ENCODE peak calls at places on chromosomes 13 and 19, in ten cellular contexts. Q is NCI-H2029 treated with DMSO at 0.1 percent for 48 hours; S is putamen; M is CD8-positive, alpha-beta memory T cell; F is ELR; L is A172; C is activated naive CD4-positive, alpha-beta T cell; X is B cell; N is stimulated activated CD8-positive, alpha-beta memory T cell treated with anti-CD3 and anti-CD28 coated beads, Interleukin-4, amount 100 ng/mL, for 1 hour; J is HCEC 1CT. A is an unnamed sample.

GRCh38 chr13:42405665-42406390 is 133.9 kb downstream of the AKAP11 start:
- DNase-seq in Q (no peak), S (no peak), M (peak; percentile 63), F (peak; percentile 76), L (peak; percentile 35), C (no peak), X (no peak), N (no peak), J (no peak), A (peak; percentile 54)

GRCh38 chr19:55649579-55650557 is 1.9 kb downstream of the CCDC106 start:
- DNase-seq in Q (no peak), S (no peak), M (no peak), F (no peak), L (no peak), C (no peak), X (peak; percentile 11), N (no peak), J (no peak), A (no peak)

GRCh38 chr13:48892311-48892710 is 83.4 kb upstream of the FNDC3A start:
- DNase-seq in Q (no peak), S (peak; percentile 11), M (no peak), F (peak; percentile 97), L (peak; percentile 77), C (no peak), X (no peak), N (no peak), J (peak; percentile 98), A (peak; percentile 17)

GRCh38 chr13:86020350-86021002 is 221.3 kb upstream of the SLITRK6 start:
- DNase-seq in Q (no peak), S (no peak), M (no peak), F (peak; percentile 73), L (peak; percentile 15), C (no peak), X (no peak), N (no peak), J (peak; percentile 70), A (no peak)

GRCh38 chr19:46659151-46660007 is 1.6 kb downstream of the DACT3 start:
- DNase-seq in Q (no peak), S (no peak), M (no peak), F (peak; percentile 36), L (no peak), C (no peak), X (peak; percentile 47), N (no peak), J (peak; percentile 16), A (peak; percentile 37)

GRCh38 chr19:43934985-43935708 is at the start of gene ZNF45:
- DNase-seq in Q (peak; percentile 65), S (peak; percentile 94), M (peak; percentile 89), F (peak; percentile 93), L (peak; percentile 82), C (peak; percentile 76), X (peak; percentile 84), N (peak; percentile 72), J (peak; percentile 89), A (peak; percentile 88)

GRCh38 chr19:56253737-56254136 is 18.8 kb upstream of the EDDM13 start:
- DNase-seq in Q (peak; percentile 14), S (peak; percentile 36), M (no peak), F (peak; percentile 72), L (peak; percentile 76), C (no peak), X (peak; percentile 28), N (no peak), J (peak; percentile 31), A (peak; percentile 64)

GRCh38 chr19:974564-975257 is 9.4 kb upstream of the WDR18 start:
- DNase-seq in Q (no peak), S (no peak), M (peak; percentile 32), F (no peak), L (no peak), C (no peak), X (no peak), N (no peak), J (no peak), A (no peak)

GRCh38 chr19:7851623-7852500 is 21.8 kb downstream of the EVI5L start:
- DNase-seq in Q (no peak), S (peak; percentile 97), M (no peak), F (no peak), L (no peak), C (no peak), X (peak; percentile 49), N (no peak), J (no peak), A (no peak)

GRCh38 chr19:37959665-37960114 is 52.7 kb downstream of the SIPA1L3 start:
- DNase-seq in Q (no peak), S (no peak), M (no peak), F (no peak), L (no peak), C (no peak), X (no peak), N (no peak), J (no peak), A (no peak)

GRCh38 chr19:49988433-49988832 is 27.5 kb upstream of the SIGLEC11 start:
- DNase-seq in Q (no peak), S (peak; percentile 47), M (no peak), F (peak; percentile 90), L (peak; percentile 53), C (no peak), X (no peak), N (no peak), J (peak; percentile 84), A (no peak)